ENCODE peak calls at places on chromosomes 12 and 14, in four cellular contexts. E is stimulated activated CD4-positive, alpha-beta T cell treated with anti-CD3 and anti-CD28 coated beads, Interleukin-1b, Interleukin-23, amount 100 ng/mL, for 4 hours; C is AG20443; I is AG10803. F is an unnamed sample.

GRCh38 chr14:99247091-99247729 is 24.8 kb downstream of the BCL11B start:
- DNase-seq in E (no peak), C (no peak), I (no peak), F (no peak)

GRCh38 chr14:62015945-62016344 is 253.7 kb downstream of the SNAPC1 start:
- DNase-seq in E (no peak), C (no peak), I (peak; percentile 68), F (no peak)

GRCh38 chr14:63478024-63478423 is 65.2 kb downstream of the PPP2R5E start:
- DNase-seq in E (no peak), C (no peak), I (no peak), F (no peak)

GRCh38 chr12:12019881-12020280 is 50.9 kb upstream of the BCL2L14 start:
- DNase-seq in E (no peak), C (no peak), I (no peak), F (no peak)

GRCh38 chr14:102554835-102555819 is 37.3 kb upstream of the RCOR1 start:
- DNase-seq in E (peak; percentile 38), C (peak; percentile 66), I (peak; percentile 23), F (peak; percentile 15)

GRCh38 chr12:53179694-53180269 is 740 bp upstream of the ZNF740 start:
- DNase-seq in E (no peak), C (peak; percentile 54), I (no peak), F (no peak)

GRCh38 chr12:130137141-130138018 is 24.9 kb upstream of the FZD10 start:
- DNase-seq in E (no peak), C (no peak), I (no peak), F (no peak)

GRCh38 chr14:33451211-33451610 is 499.7 kb downstream of the EGLN3 start:
- DNase-seq in E (no peak), C (no peak), I (no peak), F (no peak)

GRCh38 chr14:61690982-61691381 is 4.3 kb upstream of the HIF1A start:
- DNase-seq in E (no peak), C (no peak), I (no peak), F (no peak)

GRCh38 chr14:104872469-104873341 is 7.6 kb downstream of the CEP170B start:
- DNase-seq in E (no peak), C (peak; percentile 85), I (peak; percentile 62), F (no peak)

GRCh38 chr14:44505588-44505987 is 1.5 kb downstream of the FSCB start:
- DNase-seq in E (no peak), C (no peak), I (no peak), F (no peak)

GRCh38 chr14:90649096-90649495 is 167.1 kb downstream of the TTC7B start:
- DNase-seq in E (no peak), C (no peak), I (peak; percentile 50), F (no peak)

GRCh38 chr12:114703060-114703493 is 19.1 kb upstream of the TBX3 start:
- DNase-seq in E (no peak), C (no peak), I (no peak), F (no peak)

GRCh38 chr12:59344224-59344623 is 251.6 kb upstream of the SLC16A7 start:
- DNase-seq in E (no peak), C (no peak), I (no peak), F (no peak)

GRCh38 chr14:61347771-61348443 is 26.5 kb downstream of the PRKCH start:
- DNase-seq in E (no peak), C (no peak), I (no peak), F (no peak)

GRCh38 chr12:7797698-7798398 is 8.6 kb downstream of the NANOG start:
- DNase-seq in E (no peak), C (no peak), I (no peak), F (no peak)

GRCh38 chr12:84822541-84822940 is 90.1 kb downstream of the SLC6A15 start:
- DNase-seq in E (no peak), C (no peak), I (peak; percentile 88), F (no peak)

GRCh38 chr12:101761347-101761746 is 22.1 kb upstream of the SYCP3 start:
- DNase-seq in E (no peak), C (no peak), I (no peak), F (no peak)

GRCh38 chr12:26011099-26011498 is 52.6 kb downstream of the RASSF8 start:
- DNase-seq in E (no peak), C (peak; percentile 72), I (peak; percentile 96), F (no peak)

GRCh38 chr14:74147571-74147970 is 62.8 kb downstream of the LIN52 start:
- DNase-seq in E (no peak), C (no peak), I (no peak), F (no peak)

GRCh38 chr14:23095196-23096108 is at the start of gene C14orf119:
- DNase-seq in E (peak; percentile 98), C (peak; percentile 98), I (peak; percentile 99), F (peak; percentile 98)

GRCh38 chr14:60331201-60332045 is 82.4 kb downstream of the PPM1A start:
- DNase-seq in E (peak; percentile 73), C (peak; percentile 67), I (peak; percentile 9), F (peak; percentile 65)

F was measured in activated CD4-positive, CD25-positive, alpha-beta regulatory T cell treated with anti-CD3 and anti-CD28 coated beads, Interleukin-2, amount 50 U/mL, for 16 hours.